ENCODE peak calls at places on chromosome 11, in ten cellular contexts. One of them, this sample, is unnamed.

GRCh38 chr11:128553662-128554392 is 33.5 kb downstream of the ETS1 start:
- DNase-seq in psoas muscle: no peak
- DNase-seq in central memory CD8-positive, alpha-beta T cell: no peak
- DNase-seq in NCI-H1436: no peak
- DNase-seq in HT-29: no peak
- DNase-seq in HTR-8/SVneo: peak; percentile 38
- DNase-seq in NCI-H1092 treated with DMSO at 0.1 percent for 48 hours: peak; percentile 51
- DNase-seq in memory B cell: no peak
- DNase-seq in Daoy: peak; percentile 44
- DNase-seq in activated T-helper 1 cell treated with anti-CD3 and anti-CD28 coated beads, Interleukin-12 subunit alpha, Interleukin-12 subunit beta, Interleukin-2, Interleukin-4 antibody, amounts not matched to agents 30 ng/mL and 10 ng/mL and 1 ng/mL, durations not matched to agents 14 hours and 24 hours and 36 hours: no peak
- DNase-seq in this sample: no peak

GRCh38 chr11:12329169-12329568 is 48.2 kb upstream of the PARVA start:
- DNase-seq in psoas muscle: no peak
- DNase-seq in central memory CD8-positive, alpha-beta T cell: no peak
- DNase-seq in NCI-H1436: no peak
- DNase-seq in HT-29: no peak
- DNase-seq in HTR-8/SVneo: no peak
- DNase-seq in NCI-H1092 treated with DMSO at 0.1 percent for 48 hours: no peak
- DNase-seq in memory B cell: no peak
- DNase-seq in Daoy: no peak
- DNase-seq in activated T-helper 1 cell treated with anti-CD3 and anti-CD28 coated beads, Interleukin-12 subunit alpha, Interleukin-12 subunit beta, Interleukin-2, Interleukin-4 antibody, amounts not matched to agents 30 ng/mL and 10 ng/mL and 1 ng/mL, durations not matched to agents 14 hours and 24 hours and 36 hours: no peak
- DNase-seq in this sample: no peak

GRCh38 chr11:14578551-14578956 is 58.4 kb upstream of the PSMA1 start:
- DNase-seq in psoas muscle: no peak
- DNase-seq in central memory CD8-positive, alpha-beta T cell: peak; percentile 30
- DNase-seq in NCI-H1436: peak; percentile 8
- DNase-seq in HT-29: peak; percentile 78
- DNase-seq in HTR-8/SVneo: no peak
- DNase-seq in NCI-H1092 treated with DMSO at 0.1 percent for 48 hours: peak; percentile 2
- DNase-seq in memory B cell: peak; percentile 42
- DNase-seq in Daoy: peak; percentile 24
- DNase-seq in activated T-helper 1 cell treated with anti-CD3 and anti-CD28 coated beads, Interleukin-12 subunit alpha, Interleukin-12 subunit beta, Interleukin-2, Interleukin-4 antibody, amounts not matched to agents 30 ng/mL and 10 ng/mL and 1 ng/mL, durations not matched to agents 14 hours and 24 hours and 36 hours: peak; percentile 76
- DNase-seq in this sample: no peak

GRCh38 chr11:61923166-61924015 is 6.0 kb upstream of the RAB3IL1 start:
- DNase-seq in psoas muscle: peak; percentile 85
- DNase-seq in central memory CD8-positive, alpha-beta T cell: peak; percentile 10
- DNase-seq in NCI-H1436: no peak
- DNase-seq in HT-29: peak; percentile 35
- DNase-seq in HTR-8/SVneo: no peak
- DNase-seq in NCI-H1092 treated with DMSO at 0.1 percent for 48 hours: no peak
- DNase-seq in memory B cell: no peak
- DNase-seq in Daoy: no peak
- DNase-seq in activated T-helper 1 cell treated with anti-CD3 and anti-CD28 coated beads, Interleukin-12 subunit alpha, Interleukin-12 subunit beta, Interleukin-2, Interleukin-4 antibody, amounts not matched to agents 30 ng/mL and 10 ng/mL and 1 ng/mL, durations not matched to agents 14 hours and 24 hours and 36 hours: no peak
- DNase-seq in this sample: peak; percentile 92

GRCh38 chr11:129949067-129949466 is 53.6 kb downstream of the PRDM10 start:
- DNase-seq in psoas muscle: no peak
- DNase-seq in central memory CD8-positive, alpha-beta T cell: no peak
- DNase-seq in NCI-H1436: no peak
- DNase-seq in HT-29: no peak
- DNase-seq in HTR-8/SVneo: no peak
- DNase-seq in NCI-H1092 treated with DMSO at 0.1 percent for 48 hours: no peak
- DNase-seq in memory B cell: no peak
- DNase-seq in Daoy: no peak
- DNase-seq in activated T-helper 1 cell treated with anti-CD3 and anti-CD28 coated beads, Interleukin-12 subunit alpha, Interleukin-12 subunit beta, Interleukin-2, Interleukin-4 antibody, amounts not matched to agents 30 ng/mL and 10 ng/mL and 1 ng/mL, durations not matched to agents 14 hours and 24 hours and 36 hours: no peak
- DNase-seq in this sample: no peak

GRCh38 chr11:7332962-7333361 is 81.3 kb downstream of the SYT9 start:
- DNase-seq in psoas muscle: no peak
- DNase-seq in central memory CD8-positive, alpha-beta T cell: no peak
- DNase-seq in NCI-H1436: no peak
- DNase-seq in HT-29: no peak
- DNase-seq in HTR-8/SVneo: no peak
- DNase-seq in NCI-H1092 treated with DMSO at 0.1 percent for 48 hours: no peak
- DNase-seq in memory B cell: no peak
- DNase-seq in Daoy: no peak
- DNase-seq in activated T-helper 1 cell treated with anti-CD3 and anti-CD28 coated beads, Interleukin-12 subunit alpha, Interleukin-12 subunit beta, Interleukin-2, Interleukin-4 antibody, amounts not matched to agents 30 ng/mL and 10 ng/mL and 1 ng/mL, durations not matched to agents 14 hours and 24 hours and 36 hours: no peak
- DNase-seq in this sample: no peak

GRCh38 chr11:77503006-77503405 is 29.1 kb upstream of the PAK1 start:
- DNase-seq in psoas muscle: no peak
- DNase-seq in central memory CD8-positive, alpha-beta T cell: no peak
- DNase-seq in NCI-H1436: no peak
- DNase-seq in HT-29: peak; percentile 28
- DNase-seq in HTR-8/SVneo: no peak
- DNase-seq in NCI-H1092 treated with DMSO at 0.1 percent for 48 hours: no peak
- DNase-seq in memory B cell: no peak
- DNase-seq in Daoy: no peak
- DNase-seq in activated T-helper 1 cell treated with anti-CD3 and anti-CD28 coated beads, Interleukin-12 subunit alpha, Interleukin-12 subunit beta, Interleukin-2, Interleukin-4 antibody, amounts not matched to agents 30 ng/mL and 10 ng/mL and 1 ng/mL, durations not matched to agents 14 hours and 24 hours and 36 hours: no peak
- DNase-seq in this sample: no peak

GRCh38 chr11:26332572-26332915 is 614 bp downstream of the ANO3 start:
- DNase-seq in psoas muscle: no peak
- DNase-seq in central memory CD8-positive, alpha-beta T cell: no peak
- DNase-seq in NCI-H1436: no peak
- DNase-seq in HT-29: no peak
- DNase-seq in HTR-8/SVneo: no peak
- DNase-seq in NCI-H1092 treated with DMSO at 0.1 percent for 48 hours: no peak
- DNase-seq in memory B cell: no peak
- DNase-seq in Daoy: no peak
- DNase-seq in activated T-helper 1 cell treated with anti-CD3 and anti-CD28 coated beads, Interleukin-12 subunit alpha, Interleukin-12 subunit beta, Interleukin-2, Interleukin-4 antibody, amounts not matched to agents 30 ng/mL and 10 ng/mL and 1 ng/mL, durations not matched to agents 14 hours and 24 hours and 36 hours: no peak
- DNase-seq in this sample: no peak